ENCODE peak calls at places on chromosomes 11 and 22, in nine cellular contexts. Z is hypothalamus; M is CD4-positive, CD25-positive, alpha-beta regulatory T cell; F is right cardiac atrium; X is midbrain; O is chondrocyte; J is activated T-cell treated with anti-CD3 and anti-CD28 coated beads, Interleukin-2, amount 50 U/mL, for 4 hours; S is stimulated activated CD4-positive, alpha-beta T cell treated with anti-CD3 and anti-CD28 coated beads, Interleukin-12 subunit alpha, Interleukin-12 subunit beta, amount 100 ng/mL, for 48 hours; K is tibial artery. V is an unnamed sample.

GRCh38 chr22:34669001-34669400 is 397.0 kb upstream of the ISX start:
- DNase-seq in Z (no peak), M (no peak), F (no peak), X (no peak), O (no peak), J (no peak), S (no peak), K (no peak), V (no peak)

GRCh38 chr11:11588890-11589289 is 32.9 kb downstream of the GALNT18 start:
- DNase-seq in Z (no peak), M (no peak), F (no peak), X (no peak), O (no peak), J (no peak), S (no peak), K (no peak), V (no peak)

GRCh38 chr11:60854140-60854846 is 1.5 kb downstream of the PTGDR2 start:
- DNase-seq in Z (no peak), M (no peak), F (no peak), X (no peak), O (peak; percentile 41), J (no peak), S (no peak), K (no peak), V (no peak)

GRCh38 chr22:40410272-40410671 is 39.9 kb downstream of the SGSM3 start:
- DNase-seq in Z (no peak), M (no peak), F (no peak), X (no peak), O (no peak), J (no peak), S (no peak), K (no peak), V (no peak)

GRCh38 chr11:70552441-70553150 is 154.3 kb downstream of the CTTN start:
- DNase-seq in Z (no peak), M (no peak), F (no peak), X (no peak), O (no peak), J (no peak), S (no peak), K (no peak), V (no peak)

GRCh38 chr22:20079745-20080444 is at the start of gene DGCR8:
- DNase-seq in Z (peak; percentile 92), M (peak; percentile 77), F (peak; percentile 98), X (peak; percentile 95), O (no peak), J (peak; percentile 59), S (peak; percentile 26), K (peak; percentile 91), V (peak; percentile 94)

GRCh38 chr11:74641905-74642304 is 49.5 kb downstream of the POLD3 start:
- DNase-seq in Z (no peak), M (no peak), F (no peak), X (no peak), O (no peak), J (no peak), S (no peak), K (no peak), V (no peak)

GRCh38 chr11:32775908-32776307 is 18.6 kb downstream of the CCDC73 start:
- DNase-seq in Z (no peak), M (no peak), F (no peak), X (no peak), O (no peak), J (no peak), S (no peak), K (no peak), V (no peak)

GRCh38 chr11:120344302-120345004 is 8.2 kb downstream of the ARHGEF12 start:
- DNase-seq in Z (no peak), M (peak; percentile 78), F (no peak), X (peak; percentile 24), O (no peak), J (peak; percentile 9), S (no peak), K (no peak), V (no peak)

GRCh38 chr11:31651208-31651607 is 141.6 kb downstream of the ELP4 start:
- DNase-seq in Z (no peak), M (no peak), F (no peak), X (no peak), O (no peak), J (no peak), S (no peak), K (no peak), V (no peak)

GRCh38 chr11:118628432-118628831 is 21.0 kb downstream of the PHLDB1 start:
- DNase-seq in Z (peak; percentile 53), M (no peak), F (peak; percentile 91), X (peak; percentile 41), O (no peak), J (no peak), S (no peak), K (no peak), V (no peak)

GRCh38 chr11:121892863-121893262 is 223.2 kb downstream of the BLID start:
- DNase-seq in Z (no peak), M (no peak), F (no peak), X (no peak), O (no peak), J (no peak), S (no peak), K (no peak), V (no peak)

GRCh38 chr11:3995307-3995706 is 99.3 kb upstream of the RRM1 start:
- DNase-seq in Z (no peak), M (no peak), F (no peak), X (no peak), O (no peak), J (no peak), S (no peak), K (no peak), V (no peak)

GRCh38 chr11:83863272-83863671 is 577.1 kb upstream of the CCDC90B start:
- DNase-seq in Z (no peak), M (no peak), F (no peak), X (no peak), O (no peak), J (no peak), S (no peak), K (no peak), V (no peak)

GRCh38 chr11:120079750-120080610 is 57.9 kb downstream of the TRIM29 start:
- DNase-seq in Z (no peak), M (no peak), F (no peak), X (no peak), O (no peak), J (no peak), S (no peak), K (no peak), V (no peak)

GRCh38 chr22:48665286-48666010 is 1162.2 kb downstream of the BRD1 start:
- DNase-seq in Z (no peak), M (no peak), F (no peak), X (no peak), O (no peak), J (no peak), S (no peak), K (no peak), V (no peak)

V was measured in NCI-H2171.